ENCODE peak calls at places on chromosome 3, in seven cellular contexts. One of them, this sample, is unnamed.

GRCh38 chr3:8900065-8900464 is 63.2 kb downstream of the RAD18 start:
- DNase-seq in activated T-cell treated with anti-CD3 and anti-CD28 coated beads for 48 hours: no peak
- DNase-seq in Right ventricle myocardium inferior: no peak
- DNase-seq in germinal center: no peak
- DNase-seq in GM12865: no peak
- DNase-seq in upper lobe of left lung: no peak
- DNase-seq in psoas muscle: no peak
- DNase-seq in this sample: no peak

GRCh38 chr3:125512135-125512920 is 7.7 kb downstream of the SNX4 start:
- DNase-seq in Right ventricle myocardium inferior: no peak
- DNase-seq in upper lobe of left lung: no peak
- DNase-seq in GM12865: peak
- DNase-seq in germinal center: no peak
- DNase-seq in psoas muscle: no peak
- DNase-seq in activated T-cell treated with anti-CD3 and anti-CD28 coated beads for 48 hours: no peak
- DNase-seq in this sample: no peak

GRCh38 chr3:148716657-148717056 is 19.0 kb downstream of the AGTR1 start:
- DNase-seq in activated T-cell treated with anti-CD3 and anti-CD28 coated beads for 48 hours: no peak
- DNase-seq in GM12865: no peak
- DNase-seq in upper lobe of left lung: no peak
- DNase-seq in Right ventricle myocardium inferior: no peak
- DNase-seq in psoas muscle: no peak
- DNase-seq in germinal center: no peak
- DNase-seq in this sample: no peak

GRCh38 chr3:107716734-107717133 is 194.0 kb downstream of the BBX start:
- DNase-seq in activated T-cell treated with anti-CD3 and anti-CD28 coated beads for 48 hours: no peak
- DNase-seq in psoas muscle: no peak
- DNase-seq in upper lobe of left lung: no peak
- DNase-seq in GM12865: no peak
- DNase-seq in germinal center: no peak
- DNase-seq in Right ventricle myocardium inferior: no peak
- DNase-seq in this sample: no peak

GRCh38 chr3:44444896-44445691 is 32.4 kb downstream of the ZNF445 start:
- DNase-seq in germinal center: no peak
- DNase-seq in GM12865: no peak
- DNase-seq in psoas muscle: no peak
- DNase-seq in activated T-cell treated with anti-CD3 and anti-CD28 coated beads for 48 hours: no peak
- DNase-seq in Right ventricle myocardium inferior: no peak
- DNase-seq in upper lobe of left lung: no peak
- DNase-seq in this sample: no peak

GRCh38 chr3:191376742-191377141 is 46.4 kb upstream of the UTS2B start:
- DNase-seq in Right ventricle myocardium inferior: no peak
- DNase-seq in activated T-cell treated with anti-CD3 and anti-CD28 coated beads for 48 hours: no peak
- DNase-seq in GM12865: no peak
- DNase-seq in germinal center: no peak
- DNase-seq in psoas muscle: no peak
- DNase-seq in upper lobe of left lung: no peak
- DNase-seq in this sample: no peak

GRCh38 chr3:18740631-18741583 is 315.8 kb upstream of the SATB1 start:
- DNase-seq in germinal center: peak
- DNase-seq in GM12865: peak
- DNase-seq in activated T-cell treated with anti-CD3 and anti-CD28 coated beads for 48 hours: no peak
- DNase-seq in Right ventricle myocardium inferior: no peak
- DNase-seq in upper lobe of left lung: no peak
- DNase-seq in psoas muscle: no peak
- DNase-seq in this sample: no peak

GRCh38 chr3:163474766-163475165 is 1603.5 kb downstream of the SI start:
- DNase-seq in upper lobe of left lung: no peak
- DNase-seq in psoas muscle: no peak
- DNase-seq in GM12865: no peak
- DNase-seq in Right ventricle myocardium inferior: no peak
- DNase-seq in germinal center: no peak
- DNase-seq in activated T-cell treated with anti-CD3 and anti-CD28 coated beads for 48 hours: no peak
- DNase-seq in this sample: no peak

GRCh38 chr3:95350066-95350465 is 1287.2 kb downstream of the NSUN3 start:
- DNase-seq in germinal center: no peak
- DNase-seq in psoas muscle: no peak
- DNase-seq in Right ventricle myocardium inferior: no peak
- DNase-seq in activated T-cell treated with anti-CD3 and anti-CD28 coated beads for 48 hours: no peak
- DNase-seq in upper lobe of left lung: no peak
- DNase-seq in GM12865: no peak
- DNase-seq in this sample: no peak

GRCh38 chr3:46027736-46028397 is 584 bp upstream of the XCR1 start:
- DNase-seq in germinal center: no peak
- DNase-seq in upper lobe of left lung: no peak
- DNase-seq in activated T-cell treated with anti-CD3 and anti-CD28 coated beads for 48 hours: no peak
- DNase-seq in Right ventricle myocardium inferior: no peak
- DNase-seq in GM12865: peak
- DNase-seq in psoas muscle: no peak
- DNase-seq in this sample: no peak

GRCh38 chr3:186025161-186025560 is 83.7 kb downstream of the ETV5 start:
- DNase-seq in upper lobe of left lung: no peak
- DNase-seq in GM12865: peak
- DNase-seq in activated T-cell treated with anti-CD3 and anti-CD28 coated beads for 48 hours: peak
- DNase-seq in psoas muscle: no peak
- DNase-seq in germinal center: no peak
- DNase-seq in Right ventricle myocardium inferior: no peak
- DNase-seq in this sample: no peak

This sample was measured in sciatic nerve.